ENCODE peak calls at places on chromosomes 2 and 18, in five cellular contexts. K is nephron progenitor cell, J is GM12865, I is hepatocyte, G is uterus. V is an unnamed sample.

GRCh38 chr2:53987336-53987921 is 16.6 kb upstream of the PSME4 start:
- DNase-seq in K (no peak), J (peak), I (peak), G (peak), V (no peak)

GRCh38 chr2:16522031-16522818 is 143.4 kb downstream of the CYRIA start:
- DNase-seq in K (no peak), J (no peak), I (peak), G (no peak), V (no peak)

GRCh38 chr2:136510244-136510643 is 255.1 kb upstream of the THSD7B start:
- DNase-seq in K (no peak), J (no peak), I (no peak), G (no peak), V (no peak)

GRCh38 chr2:180707867-180708205 is 272.6 kb upstream of the UBE2E3 start:
- DNase-seq in K (no peak), J (no peak), I (peak), G (no peak), V (no peak)

GRCh38 chr2:165197346-165197745 is 6.5 kb downstream of the SCN3A start:
- DNase-seq in K (no peak), J (no peak), I (no peak), G (no peak), V (no peak)

GRCh38 chr2:228522276-228522675 is 340.8 kb upstream of the SPHKAP start:
- DNase-seq in K (no peak), J (no peak), I (no peak), G (no peak), V (no peak)

GRCh38 chr18:60232541-60232940 is 140.0 kb downstream of the MC4R start:
- DNase-seq in K (no peak), J (no peak), I (peak), G (no peak), V (no peak)

GRCh38 chr18:50559750-50560680 is at the start of gene MAPK4:
- DNase-seq in K (peak), J (peak), I (peak), G (peak), V (peak)

GRCh38 chr2:7405861-7406715 is 488.9 kb downstream of the RNF144A start:
- DNase-seq in K (no peak), J (no peak), I (no peak), G (no peak), V (no peak)

GRCh38 chr2:169694894-169695260 is 608 bp downstream of the PHOSPHO2 start:
- DNase-seq in K (no peak), J (no peak), I (no peak), G (no peak), V (no peak)

GRCh38 chr2:274503-274902 is 9.8 kb downstream of the ACP1 start:
- DNase-seq in K (no peak), J (no peak), I (no peak), G (no peak), V (no peak)

GRCh38 chr2:238024986-238025385 is 35.8 kb upstream of the SCLY start:
- DNase-seq in K (no peak), J (no peak), I (no peak), G (no peak), V (no peak)

GRCh38 chr2:137659616-137660015 is 304.7 kb upstream of the HNMT start:
- DNase-seq in K (no peak), J (no peak), I (peak), G (no peak), V (no peak)

GRCh38 chr2:100801402-100801801 is 18.5 kb upstream of the NPAS2 start:
- DNase-seq in K (no peak), J (no peak), I (no peak), G (no peak), V (no peak)

GRCh38 chr18:56124186-56124585 is 514.2 kb downstream of the TXNL1 start:
- DNase-seq in K (no peak), J (no peak), I (no peak), G (no peak), V (no peak)

DNA sequence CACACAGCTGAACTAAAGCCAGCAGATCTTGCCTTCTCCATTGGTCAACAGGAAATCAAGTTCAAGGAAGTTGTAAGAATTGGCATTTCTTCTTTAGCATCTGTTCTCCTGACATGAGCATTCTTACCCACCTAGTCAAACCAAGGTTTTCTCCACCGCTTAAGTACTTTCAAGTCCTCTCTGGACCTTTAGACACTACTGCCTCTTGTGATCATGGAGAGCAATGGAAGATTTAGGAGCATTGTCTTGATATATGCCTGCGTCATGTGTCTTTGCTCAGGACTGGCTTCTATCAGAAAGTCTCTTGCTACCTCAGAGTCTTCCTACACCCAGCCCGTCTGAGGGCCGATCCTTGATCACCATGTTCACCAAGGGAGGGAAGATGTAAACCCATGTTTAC is 262.2 kb downstream of the PHLPP1 start:
- DNase-seq in K (no peak), J (no peak), I (no peak), G (no peak), V (no peak)
- TF ChIP-seq CTCF in K (no peak), J (no peak), I (no peak), G (no peak), V (no peak)

GRCh38 chr2:227407601-227408089 is 19.9 kb upstream of the SCYGR1 start:
- DNase-seq in K (no peak), J (no peak), I (no peak), G (no peak), V (no peak)
- TF ChIP-seq CTCF in K (no peak), J (no peak), I (no peak), G (no peak), V (no peak)

DNA sequence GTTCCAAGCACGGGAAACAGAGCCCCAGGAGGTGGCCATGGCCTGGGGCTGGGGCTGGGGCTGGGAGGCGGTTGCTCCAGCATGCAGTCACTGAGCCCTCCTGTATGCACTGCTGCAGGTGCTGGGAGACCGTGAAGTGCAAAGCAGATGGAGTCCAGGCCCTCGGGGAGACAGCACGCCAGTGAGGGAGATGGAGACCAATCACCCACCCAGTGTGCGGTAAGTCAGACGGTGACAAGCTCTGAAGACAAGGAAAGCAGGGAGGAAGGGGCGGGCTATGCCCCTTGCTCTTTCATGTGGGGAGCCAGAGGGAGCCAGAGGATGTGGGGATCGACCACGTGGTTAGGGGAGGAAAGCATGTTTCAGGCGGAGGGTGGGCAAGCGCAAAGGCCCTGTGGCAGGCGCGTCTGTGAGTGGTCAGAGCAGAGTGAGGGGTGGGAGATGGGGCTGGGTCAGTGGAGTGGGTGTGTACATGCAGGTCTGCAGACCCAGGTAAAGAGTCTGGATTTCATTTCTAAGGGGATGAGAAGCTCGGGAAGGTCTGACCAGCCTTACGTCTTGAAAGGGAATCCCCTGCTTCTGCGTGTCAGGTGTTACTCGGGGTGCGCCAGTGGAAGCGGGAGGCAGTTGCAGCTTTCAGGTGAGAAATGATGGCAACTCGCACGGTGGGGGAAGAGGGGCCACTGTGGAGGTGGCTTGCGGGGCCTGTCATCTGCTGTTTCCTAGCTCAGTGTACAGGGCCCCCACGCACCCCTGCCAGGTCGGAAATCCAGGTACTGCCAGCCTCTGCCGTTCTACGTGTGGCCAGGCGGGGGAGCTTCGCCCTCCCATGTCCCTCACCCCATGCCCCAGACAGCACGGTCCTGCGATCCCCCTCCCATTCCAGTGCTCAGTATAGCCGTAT is 19.4 kb downstream of the RRM2 start:
- DNase-seq in K (peak), J (no peak), I (peak), G (no peak), V (peak)
- TF ChIP-seq CTCF in K (peak), J (peak), I (peak), G (peak), V (peak)

DNA sequence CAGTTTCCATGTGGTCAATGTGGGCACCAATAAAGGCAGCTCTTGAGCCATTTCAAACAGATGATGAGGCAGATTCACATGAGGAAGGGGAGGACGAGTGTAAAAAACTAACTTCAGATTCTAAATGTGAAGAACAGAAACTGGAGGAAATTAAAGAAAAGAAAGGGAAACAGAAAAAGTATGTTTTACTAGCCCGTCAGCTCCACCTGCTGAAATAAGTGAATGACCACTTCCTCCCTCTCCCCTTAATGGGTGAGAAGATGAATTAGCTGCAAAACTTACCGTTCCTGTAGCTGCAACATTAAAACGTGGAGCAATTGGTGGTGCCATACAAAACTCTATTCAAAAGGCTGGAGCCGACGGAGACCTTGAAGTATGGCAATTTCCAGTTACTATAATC is 203.5 kb downstream of the UXS1 start:
- DNase-seq in K (no peak), J (peak), I (no peak), G (no peak), V (no peak)
- TF ChIP-seq CTCF in K (no peak), J (peak), I (no peak), G (no peak), V (no peak)

DNA sequence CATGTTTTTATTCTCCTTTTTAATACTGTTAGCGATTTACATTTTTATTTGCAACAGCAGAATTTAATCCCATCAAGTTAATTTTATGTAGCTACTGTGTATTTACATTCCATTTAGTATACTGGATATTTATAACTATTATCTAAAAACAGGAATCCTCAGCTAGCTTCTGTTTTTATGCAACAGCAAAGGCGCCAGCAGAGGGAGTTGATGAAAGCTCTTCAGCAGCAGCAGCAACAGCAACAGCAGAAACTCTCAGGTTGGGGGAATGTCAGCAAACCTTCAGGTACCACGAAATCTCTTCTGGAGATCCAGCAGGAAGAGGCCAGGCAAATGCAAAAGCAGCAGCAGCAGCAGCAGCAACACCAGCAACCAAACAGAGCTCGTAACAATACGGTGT is 26.2 kb upstream of the SNORC start:
- DNase-seq in K (no peak), J (no peak), I (no peak), G (no peak), V (peak)
- TF ChIP-seq CTCF in K (no peak), J (no peak), I (peak), G (no peak), V (no peak)

GRCh38 chr2:26727641-26728561 is 35.4 kb downstream of the KCNK3 start:
- DNase-seq in K (no peak), J (no peak), I (no peak), G (no peak), V (no peak)
- TF ChIP-seq CTCF in K (no peak), J (peak), I (no peak), G (peak), V (no peak)